ENCODE peak calls at places on chromosomes 4 and X, in five cellular contexts. V is globus pallidus, X is Right ventricle myocardium superior, J is HS-5, I is NCI-H1092. F is an unnamed sample.
A peak's percentile ranks its signal among the peaks of the same experiment; 100 is the strongest.

GRCh38 chrX:39409246-39409917 is 608.1 kb downstream of the MID1IP1 start:
- DNase-seq in V (no peak), I (no peak), X (no peak), J (no peak), F (no peak)

GRCh38 chr4:77073981-77074865 is 1.6 kb downstream of the CCNI start:
- DNase-seq in I (no peak), X (no peak), V (peak; percentile 37), J (no peak), F (no peak)

GRCh38 chr4:61890321-61890720 is 690.2 kb downstream of the ADGRL3 start:
- DNase-seq in X (no peak), I (no peak), J (no peak), V (no peak), F (no peak)

GRCh38 chr4:76993787-76994641 is 44.5 kb downstream of the SEPTIN11 start:
- DNase-seq in J (no peak), X (no peak), V (no peak), I (peak; percentile 7), F (no peak)

GRCh38 chr4:168972601-168973000 is 37.5 kb downstream of the CBR4 start:
- DNase-seq in J (no peak), X (no peak), I (no peak), V (no peak), F (no peak)

GRCh38 chr4:155608231-155608885 is 58.3 kb upstream of the GUCY1A1 start:
- DNase-seq in J (no peak), X (no peak), V (no peak), I (no peak), F (peak; percentile 24)

GRCh38 chrX:43655961-43656494 is at the start of gene MAOA:
- DNase-seq in V (peak; percentile 47), J (no peak), I (no peak), X (peak; percentile 91), F (peak; percentile 80)

GRCh38 chr4:135277980-135278315 is 1076.4 kb upstream of the PABPC4L start:
- DNase-seq in X (no peak), J (no peak), V (no peak), I (no peak), F (no peak)

GRCh38 chr4:38560763-38561558 is 103.0 kb upstream of the KLF3 start:
- DNase-seq in I (no peak), X (no peak), V (no peak), J (no peak), F (no peak)

GRCh38 chr4:122914938-122915337 is 7.5 kb downstream of the NUDT6 start:
- DNase-seq in X (no peak), V (no peak), I (no peak), J (no peak), F (no peak)

GRCh38 chr4:98686847-98687246 is 28.4 kb upstream of the TSPAN5 start:
- DNase-seq in V (no peak), J (no peak), X (no peak), I (no peak), F (no peak)

GRCh38 chrX:68743754-68744153 is 85.1 kb upstream of the EFNB1 start:
- DNase-seq in J (no peak), V (no peak), I (no peak), X (no peak), F (no peak)

GRCh38 chrX:154412468-154412867 is 1.1 kb downstream of the TAFAZZIN start:
- DNase-seq in V (no peak), X (peak; percentile 49), I (no peak), J (no peak), F (no peak)

GRCh38 chr4:182286035-182286434 is 42.8 kb downstream of the TENM3 start:
- DNase-seq in J (no peak), X (no peak), I (no peak), V (no peak), F (no peak)

GRCh38 chr4:168711197-168712120 is 214.6 kb downstream of the PALLD start:
- DNase-seq in J (peak; percentile 43), V (no peak), X (no peak), I (no peak), F (no peak)

GRCh38 chr4:86132459-86132858 is 227.4 kb downstream of the MAPK10 start:
- DNase-seq in V (no peak), I (no peak), J (no peak), X (no peak), F (no peak)

GRCh38 chr4:95124906-95125504 is 367.2 kb downstream of the BMPR1B start:
- DNase-seq in V (peak; percentile 34), J (no peak), X (no peak), I (no peak), F (no peak)

GRCh38 chr4:138555584-138555983 is 313.4 kb upstream of the SLC7A11 start:
- DNase-seq in V (no peak), J (no peak), X (no peak), I (peak; percentile 5), F (no peak)

GRCh38 chr4:1362046-1362445 is 15.0 kb downstream of the UVSSA start:
- DNase-seq in V (no peak), X (no peak), I (no peak), J (no peak), F (no peak)

GRCh38 chr4:16262188-16262587 is 35.9 kb upstream of the TAPT1 start:
- DNase-seq in X (no peak), J (no peak), I (no peak), V (no peak), F (no peak)

GRCh38 chrX:24241822-24242648 is 71.8 kb downstream of the SUPT20HL2 start:
- DNase-seq in J (no peak), X (no peak), V (peak; percentile 6), I (no peak), F (no peak)

GRCh38 chr4:37685211-37685725 is 908 bp downstream of the RELL1 start:
- DNase-seq in X (no peak), I (no peak), V (no peak), J (peak; percentile 30), F (no peak)

GRCh38 chr4:151853034-151853433 is 92.2 kb upstream of the GATB start:
- DNase-seq in J (no peak), I (no peak), V (no peak), X (no peak), F (no peak)

GRCh38 chrX:109797311-109797975 is 64.4 kb upstream of the ACSL4 start:
- DNase-seq in I (peak; percentile 48), V (no peak), X (no peak), J (no peak), F (no peak)

GRCh38 chr4:158046345-158046744 is 126.5 kb downstream of the GASK1B start:
- DNase-seq in V (no peak), X (no peak), J (no peak), I (no peak), F (no peak)

GRCh38 chr4:139975830-139976272 is 178.1 kb downstream of the MAML3 start:
- DNase-seq in I (no peak), X (no peak), J (no peak), V (no peak), F (no peak)

GRCh38 chr4:18318682-18319410 is 297.3 kb upstream of the LCORL start:
- DNase-seq in V (no peak), I (peak; percentile 17), X (peak; percentile 61), J (no peak), F (peak; percentile 16)

GRCh38 chr4:11698033-11698432 is 269.3 kb upstream of the HS3ST1 start:
- DNase-seq in J (no peak), I (no peak), V (no peak), X (no peak), F (no peak)

F was measured in left ventricle myocardium inferior.